ENCODE peak calls at places on chromosomes 12 and 14, in six cellular contexts. L is GM12891, S is iris pigment epithelial cell, U is BJ, F is ELF-1, Y is AG04450. R is an unnamed sample.
A peak's percentile ranks its signal among the peaks of the same experiment; 100 is the strongest.

GRCh38 chr14:52536269-52536668 is 16.0 kb downstream of the TXNDC16 start:
- DNase-seq in U (no peak), L (no peak), Y (no peak), S (no peak), F (no peak), R (peak; percentile 59)

GRCh38 chr14:58572092-58572853 is 65.5 kb upstream of the DACT1 start:
- DNase-seq in S (peak; percentile 86), L (no peak), U (no peak), Y (peak; percentile 47), F (peak; percentile 53), R (peak; percentile 68)

GRCh38 chr12:76006028-76006916 is 25.3 kb downstream of the PHLDA1 start:
- DNase-seq in F (no peak), Y (no peak), L (no peak), S (no peak), U (no peak), R (no peak)

GRCh38 chr12:39919790-39920189 is 186.1 kb downstream of the SLC2A13 start:
- DNase-seq in F (no peak), S (no peak), L (no peak), Y (no peak), U (no peak), R (no peak)

GRCh38 chr12:114013601-114014345 is 47.6 kb upstream of the RBM19 start:
- DNase-seq in Y (peak; percentile 7), S (peak; percentile 11), F (peak; percentile 74), L (no peak), U (peak; percentile 39), R (peak; percentile 57)

GRCh38 chr12:72346331-72346944 is 74.3 kb downstream of the TRHDE start:
- DNase-seq in L (no peak), U (no peak), F (peak; percentile 87), S (peak; percentile 79), Y (peak; percentile 63), R (peak; percentile 93)

GRCh38 chr12:46627686-46628085 is 198.1 kb downstream of the SLC38A4 start:
- DNase-seq in S (no peak), F (no peak), L (no peak), Y (no peak), U (no peak), R (no peak)

GRCh38 chr12:128940974-128941373 is 87.7 kb downstream of the GLT1D1 start:
- DNase-seq in U (no peak), S (no peak), Y (no peak), L (no peak), F (no peak), R (no peak)

GRCh38 chr12:82524020-82524419 is 162.7 kb upstream of the TMTC2 start:
- DNase-seq in L (no peak), F (no peak), Y (no peak), U (no peak), S (no peak), R (peak; percentile 15)

GRCh38 chr14:88983755-88984154 is 159.3 kb downstream of the TTC8 start:
- DNase-seq in S (peak; percentile 95), L (no peak), U (peak; percentile 53), F (peak; percentile 44), Y (peak; percentile 87), R (peak; percentile 88)

GRCh38 chr14:19918553-19919264 is 1.7 kb upstream of the OR4K5 start:
- DNase-seq in Y (no peak), L (no peak), F (no peak), S (no peak), U (no peak), R (peak; percentile 41)

GRCh38 chr12:38384816-38385491 is 68.4 kb downstream of the ALG10B start:
- DNase-seq in F (peak; percentile 91), Y (no peak), U (no peak), L (no peak), S (no peak), R (peak; percentile 98)

R was measured in PC-3.